ENCODE peak calls at places on chromosomes 16 and 17, in ten cellular contexts. One of them, this sample, is unnamed.

GRCh38 chr17:9872852-9873251 is 32.2 kb downstream of the RCVRN start:
- DNase-seq in DMS 273 treated with DMSO at 0.1 percent for 48 hours: no peak
- DNase-seq in HT1080: no peak
- DNase-seq in SW 1271: no peak
- DNase-seq in ACHN: no peak
- DNase-seq in NCI-H1417: no peak
- DNase-seq in psoas muscle: no peak
- DNase-seq in cardiac muscle cell: no peak
- DNase-seq in lower leg skin: no peak
- DNase-seq in NCI-H1092 treated with DMSO at 0.1 percent for 48 hours: no peak
- DNase-seq in this sample: no peak

GRCh38 chr17:31609331-31609730 is 217.9 kb downstream of the RAB11FIP4 start:
- DNase-seq in ACHN: no peak
- DNase-seq in SW 1271: no peak
- DNase-seq in cardiac muscle cell: no peak
- DNase-seq in HT1080: no peak
- DNase-seq in NCI-H1417: peak; percentile 60
- DNase-seq in psoas muscle: no peak
- DNase-seq in lower leg skin: no peak
- DNase-seq in NCI-H1092 treated with DMSO at 0.1 percent for 48 hours: no peak
- DNase-seq in DMS 273 treated with DMSO at 0.1 percent for 48 hours: no peak
- DNase-seq in this sample: no peak

GRCh38 chr16:78177927-78178326 is 78.5 kb downstream of the WWOX start:
- DNase-seq in psoas muscle: no peak
- DNase-seq in ACHN: no peak
- DNase-seq in DMS 273 treated with DMSO at 0.1 percent for 48 hours: no peak
- DNase-seq in lower leg skin: no peak
- DNase-seq in NCI-H1417: no peak
- DNase-seq in HT1080: no peak
- DNase-seq in cardiac muscle cell: no peak
- DNase-seq in NCI-H1092 treated with DMSO at 0.1 percent for 48 hours: no peak
- DNase-seq in SW 1271: no peak
- DNase-seq in this sample: no peak

GRCh38 chr16:31134625-31135534 is 647 bp downstream of the PRSS8 start:
- DNase-seq in HT1080: no peak
- DNase-seq in SW 1271: no peak
- DNase-seq in psoas muscle: no peak
- DNase-seq in DMS 273 treated with DMSO at 0.1 percent for 48 hours: peak; percentile 12
- DNase-seq in lower leg skin: no peak
- DNase-seq in NCI-H1417: no peak
- DNase-seq in cardiac muscle cell: peak; percentile 27
- DNase-seq in ACHN: peak; percentile 35
- DNase-seq in NCI-H1092 treated with DMSO at 0.1 percent for 48 hours: peak; percentile 57
- DNase-seq in this sample: no peak

GRCh38 chr17:48646183-48647102 is 20.3 kb upstream of the HOXB9 start:
- DNase-seq in cardiac muscle cell: no peak
- DNase-seq in NCI-H1092 treated with DMSO at 0.1 percent for 48 hours: no peak
- DNase-seq in NCI-H1417: peak; percentile 62
- DNase-seq in psoas muscle: no peak
- DNase-seq in HT1080: peak; percentile 77
- DNase-seq in SW 1271: no peak
- DNase-seq in lower leg skin: no peak
- DNase-seq in ACHN: peak; percentile 74
- DNase-seq in DMS 273 treated with DMSO at 0.1 percent for 48 hours: no peak
- DNase-seq in this sample: no peak

GRCh38 chr17:43021739-43022512 is at the start of gene VAT1:
- DNase-seq in psoas muscle: peak; percentile 82
- DNase-seq in DMS 273 treated with DMSO at 0.1 percent for 48 hours: peak; percentile 58
- DNase-seq in NCI-H1417: peak; percentile 81
- DNase-seq in NCI-H1092 treated with DMSO at 0.1 percent for 48 hours: peak; percentile 61
- DNase-seq in ACHN: peak; percentile 84
- DNase-seq in SW 1271: peak; percentile 36
- DNase-seq in cardiac muscle cell: peak; percentile 84
- DNase-seq in lower leg skin: peak; percentile 77
- DNase-seq in HT1080: peak; percentile 70
- DNase-seq in this sample: peak; percentile 78

GRCh38 chr17:74059471-74059870 is 144.0 kb upstream of the RPL38 start:
- DNase-seq in DMS 273 treated with DMSO at 0.1 percent for 48 hours: peak; percentile 75
- DNase-seq in HT1080: no peak
- DNase-seq in NCI-H1092 treated with DMSO at 0.1 percent for 48 hours: peak; percentile 93
- DNase-seq in lower leg skin: no peak
- DNase-seq in SW 1271: no peak
- DNase-seq in NCI-H1417: peak; percentile 55
- DNase-seq in cardiac muscle cell: no peak
- DNase-seq in psoas muscle: no peak
- DNase-seq in ACHN: no peak
- DNase-seq in this sample: no peak

GRCh38 chr16:10314811-10315210 is 71.0 kb upstream of the ATF7IP2 start:
- DNase-seq in psoas muscle: no peak
- DNase-seq in ACHN: peak; percentile 63
- DNase-seq in DMS 273 treated with DMSO at 0.1 percent for 48 hours: no peak
- DNase-seq in HT1080: peak; percentile 30
- DNase-seq in SW 1271: no peak
- DNase-seq in NCI-H1417: no peak
- DNase-seq in lower leg skin: no peak
- DNase-seq in cardiac muscle cell: peak; percentile 39
- DNase-seq in NCI-H1092 treated with DMSO at 0.1 percent for 48 hours: no peak
- DNase-seq in this sample: peak; percentile 1

GRCh38 chr17:45060382-45060823 is 714 bp upstream of the NMT1 start:
- DNase-seq in NCI-H1092 treated with DMSO at 0.1 percent for 48 hours: no peak
- DNase-seq in NCI-H1417: no peak
- DNase-seq in DMS 273 treated with DMSO at 0.1 percent for 48 hours: no peak
- DNase-seq in psoas muscle: no peak
- DNase-seq in HT1080: no peak
- DNase-seq in cardiac muscle cell: no peak
- DNase-seq in SW 1271: no peak
- DNase-seq in ACHN: no peak
- DNase-seq in lower leg skin: peak; percentile 31
- DNase-seq in this sample: no peak

GRCh38 chr16:63684702-63685101 is 1437.2 kb downstream of the CDH11 start:
- DNase-seq in psoas muscle: no peak
- DNase-seq in NCI-H1092 treated with DMSO at 0.1 percent for 48 hours: no peak
- DNase-seq in DMS 273 treated with DMSO at 0.1 percent for 48 hours: no peak
- DNase-seq in SW 1271: no peak
- DNase-seq in ACHN: no peak
- DNase-seq in lower leg skin: no peak
- DNase-seq in NCI-H1417: no peak
- DNase-seq in HT1080: no peak
- DNase-seq in cardiac muscle cell: no peak
- DNase-seq in this sample: no peak

GRCh38 chr16:56950455-56950854 is 11.3 kb upstream of the CETP start:
- DNase-seq in HT1080: no peak
- DNase-seq in psoas muscle: no peak
- DNase-seq in cardiac muscle cell: no peak
- DNase-seq in NCI-H1417: no peak
- DNase-seq in lower leg skin: no peak
- DNase-seq in DMS 273 treated with DMSO at 0.1 percent for 48 hours: no peak
- DNase-seq in ACHN: no peak
- DNase-seq in NCI-H1092 treated with DMSO at 0.1 percent for 48 hours: no peak
- DNase-seq in SW 1271: no peak
- DNase-seq in this sample: no peak

GRCh38 chr17:6831662-6832263 is at the start of gene TEKT1:
- DNase-seq in NCI-H1092 treated with DMSO at 0.1 percent for 48 hours: no peak
- DNase-seq in psoas muscle: peak; percentile 62
- DNase-seq in lower leg skin: peak; percentile 79
- DNase-seq in DMS 273 treated with DMSO at 0.1 percent for 48 hours: no peak
- DNase-seq in cardiac muscle cell: peak; percentile 89
- DNase-seq in ACHN: no peak
- DNase-seq in NCI-H1417: peak; percentile 1
- DNase-seq in SW 1271: no peak
- DNase-seq in HT1080: no peak
- DNase-seq in this sample: peak; percentile 75

GRCh38 chr17:41781404-41782110 is 5.0 kb downstream of the JUP start:
- DNase-seq in NCI-H1417: no peak
- DNase-seq in lower leg skin: no peak
- DNase-seq in psoas muscle: no peak
- DNase-seq in HT1080: no peak
- DNase-seq in SW 1271: no peak
- DNase-seq in DMS 273 treated with DMSO at 0.1 percent for 48 hours: no peak
- DNase-seq in ACHN: no peak
- DNase-seq in cardiac muscle cell: peak; percentile 35
- DNase-seq in NCI-H1092 treated with DMSO at 0.1 percent for 48 hours: no peak
- DNase-seq in this sample: no peak

This sample was measured in lung microvascular endothelial cell.